ENCODE peak calls at places on chromosomes 16 and 17, in seven cellular contexts. One of them, this sample, is unnamed.

GRCh38 chr17:4986403-4986802 is 1.1 kb downstream of the CAMTA2 start:
- DNase-seq in GM23338: peak
- DNase-seq in CD8-positive, alpha-beta T cell: no peak
- DNase-seq in endodermal cell: no peak
- DNase-seq in SK-N-SH: no peak
- DNase-seq in AG04450: no peak
- DNase-seq in Peyer's patch: no peak
- DNase-seq in this sample: no peak

GRCh38 chr17:3911271-3912053 is 4.8 kb downstream of the P2RX1 start:
- DNase-seq in AG04450: no peak
- DNase-seq in GM23338: peak
- DNase-seq in endodermal cell: peak
- DNase-seq in Peyer's patch: peak
- DNase-seq in CD8-positive, alpha-beta T cell: peak
- DNase-seq in SK-N-SH: no peak
- DNase-seq in this sample: no peak

GRCh38 chr16:5465714-5466113 is 368.1 kb upstream of the EEF2KMT start:
- DNase-seq in SK-N-SH: no peak
- DNase-seq in GM23338: no peak
- DNase-seq in AG04450: no peak
- DNase-seq in Peyer's patch: no peak
- DNase-seq in CD8-positive, alpha-beta T cell: no peak
- DNase-seq in endodermal cell: no peak
- DNase-seq in this sample: no peak

GRCh38 chr16:27445502-27446175 is 43.7 kb downstream of the IL21R start:
- DNase-seq in endodermal cell: peak
- DNase-seq in CD8-positive, alpha-beta T cell: no peak
- DNase-seq in Peyer's patch: no peak
- DNase-seq in GM23338: no peak
- DNase-seq in SK-N-SH: no peak
- DNase-seq in AG04450: no peak
- DNase-seq in this sample: no peak

GRCh38 chr17:39867891-39868553 is at the start of gene ZPBP2:
- DNase-seq in SK-N-SH: no peak
- DNase-seq in AG04450: no peak
- DNase-seq in endodermal cell: peak
- DNase-seq in Peyer's patch: peak
- DNase-seq in CD8-positive, alpha-beta T cell: peak
- DNase-seq in GM23338: peak
- DNase-seq in this sample: no peak

GRCh38 chr16:2749936-2750335 is 2.5 kb upstream of the SRRM2 start:
- DNase-seq in CD8-positive, alpha-beta T cell: no peak
- DNase-seq in AG04450: no peak
- DNase-seq in SK-N-SH: no peak
- DNase-seq in Peyer's patch: no peak
- DNase-seq in GM23338: no peak
- DNase-seq in endodermal cell: no peak
- DNase-seq in this sample: no peak

GRCh38 chr17:80296221-80296620 is 35.6 kb downstream of the RNF213 start:
- DNase-seq in CD8-positive, alpha-beta T cell: no peak
- DNase-seq in endodermal cell: no peak
- DNase-seq in SK-N-SH: no peak
- DNase-seq in Peyer's patch: no peak
- DNase-seq in AG04450: no peak
- DNase-seq in GM23338: no peak
- DNase-seq in this sample: no peak

GRCh38 chr16:57795431-57795878 is 6.8 kb downstream of the KIFC3 start:
- DNase-seq in endodermal cell: peak
- DNase-seq in SK-N-SH: peak
- DNase-seq in Peyer's patch: peak
- DNase-seq in CD8-positive, alpha-beta T cell: peak
- DNase-seq in AG04450: no peak
- DNase-seq in GM23338: peak
- DNase-seq in this sample: no peak

GRCh38 chr17:78306913-78307312 is 53.0 kb downstream of the SOCS3 start:
- DNase-seq in Peyer's patch: no peak
- DNase-seq in endodermal cell: no peak
- DNase-seq in GM23338: no peak
- DNase-seq in SK-N-SH: no peak
- DNase-seq in CD8-positive, alpha-beta T cell: no peak
- DNase-seq in AG04450: no peak
- DNase-seq in this sample: no peak

GRCh38 chr17:80877095-80877828 is 114.4 kb upstream of the CHMP6 start:
- DNase-seq in Peyer's patch: peak
- DNase-seq in GM23338: no peak
- DNase-seq in endodermal cell: peak
- DNase-seq in AG04450: no peak
- DNase-seq in SK-N-SH: no peak
- DNase-seq in CD8-positive, alpha-beta T cell: no peak
- DNase-seq in this sample: no peak

GRCh38 chr17:18323007-18323406 is 7.9 kb downstream of the SMCR8 start:
- DNase-seq in endodermal cell: peak
- DNase-seq in AG04450: no peak
- DNase-seq in CD8-positive, alpha-beta T cell: no peak
- DNase-seq in SK-N-SH: no peak
- DNase-seq in Peyer's patch: no peak
- DNase-seq in GM23338: no peak
- DNase-seq in this sample: no peak

GRCh38 chr16:63324306-63324705 is 1288.1 kb upstream of the CDH8 start:
- DNase-seq in GM23338: no peak
- DNase-seq in Peyer's patch: no peak
- DNase-seq in endodermal cell: no peak
- DNase-seq in SK-N-SH: no peak
- DNase-seq in AG04450: no peak
- DNase-seq in CD8-positive, alpha-beta T cell: no peak
- DNase-seq in this sample: no peak

GRCh38 chr16:66328282-66328681 is 38.2 kb upstream of the CDH5 start:
- DNase-seq in AG04450: no peak
- DNase-seq in SK-N-SH: no peak
- DNase-seq in endodermal cell: no peak
- DNase-seq in GM23338: no peak
- DNase-seq in Peyer's patch: no peak
- DNase-seq in CD8-positive, alpha-beta T cell: no peak
- DNase-seq in this sample: no peak

GRCh38 chr16:49756971-49757743 is 98.8 kb downstream of the ZNF423 start:
- DNase-seq in SK-N-SH: no peak
- DNase-seq in Peyer's patch: no peak
- DNase-seq in GM23338: no peak
- DNase-seq in endodermal cell: no peak
- DNase-seq in CD8-positive, alpha-beta T cell: no peak
- DNase-seq in AG04450: no peak
- DNase-seq in this sample: no peak

GRCh38 chr17:50972579-50972978 is 106.4 kb upstream of the TOB1 start:
- DNase-seq in Peyer's patch: no peak
- DNase-seq in SK-N-SH: peak
- DNase-seq in GM23338: no peak
- DNase-seq in endodermal cell: no peak
- DNase-seq in AG04450: no peak
- DNase-seq in CD8-positive, alpha-beta T cell: no peak
- DNase-seq in this sample: no peak

GRCh38 chr17:37664214-37664613 is 21.0 kb upstream of the DDX52 start:
- DNase-seq in SK-N-SH: no peak
- DNase-seq in GM23338: no peak
- DNase-seq in Peyer's patch: no peak
- DNase-seq in endodermal cell: no peak
- DNase-seq in CD8-positive, alpha-beta T cell: no peak
- DNase-seq in AG04450: no peak
- DNase-seq in this sample: no peak

GRCh38 chr17:37659887-37660286 is 16.6 kb upstream of the DDX52 start:
- DNase-seq in AG04450: no peak
- DNase-seq in CD8-positive, alpha-beta T cell: no peak
- DNase-seq in SK-N-SH: no peak
- DNase-seq in GM23338: peak
- DNase-seq in Peyer's patch: no peak
- DNase-seq in endodermal cell: no peak
- DNase-seq in this sample: no peak

GRCh38 chr17:37662358-37662757 is 19.1 kb upstream of the DDX52 start:
- DNase-seq in AG04450: no peak
- DNase-seq in endodermal cell: peak
- DNase-seq in Peyer's patch: no peak
- DNase-seq in SK-N-SH: no peak
- DNase-seq in CD8-positive, alpha-beta T cell: no peak
- DNase-seq in GM23338: peak
- DNase-seq in this sample: no peak

GRCh38 chr17:37657202-37657601 is 14.0 kb upstream of the DDX52 start:
- DNase-seq in AG04450: no peak
- DNase-seq in Peyer's patch: no peak
- DNase-seq in CD8-positive, alpha-beta T cell: no peak
- DNase-seq in SK-N-SH: no peak
- DNase-seq in endodermal cell: no peak
- DNase-seq in GM23338: no peak
- DNase-seq in this sample: no peak

DNA sequence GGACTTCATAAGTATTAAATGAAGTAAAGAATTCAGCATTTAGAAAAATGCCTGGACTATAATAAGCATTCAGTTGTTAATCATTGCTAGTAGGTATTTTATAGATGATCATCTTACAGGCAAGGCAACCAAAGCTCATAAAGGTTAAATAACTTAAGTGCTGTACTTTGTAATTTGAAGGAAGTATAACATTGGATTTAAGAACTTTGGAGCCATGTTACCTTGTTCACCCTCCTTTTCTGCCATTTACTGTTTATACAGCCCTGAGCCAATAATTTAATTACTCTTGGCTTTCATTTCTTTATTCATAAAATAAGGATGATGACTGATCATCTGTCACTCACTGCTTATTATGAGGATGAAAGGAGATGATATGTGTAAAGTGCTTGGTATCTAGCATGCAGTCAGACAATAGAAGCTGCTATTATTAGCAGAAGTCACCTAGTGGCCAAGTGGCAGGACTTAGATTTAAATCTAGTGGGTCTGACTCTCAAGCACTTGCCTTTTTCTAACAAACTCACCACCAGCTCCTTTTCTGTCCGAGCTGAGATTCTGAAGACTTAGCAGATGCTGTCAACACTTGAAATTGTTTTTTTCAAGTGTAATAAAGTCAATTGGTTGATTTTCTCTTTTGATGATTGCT is 18.2 kb upstream of the DDX52 start:
- DNase-seq in GM23338: peak
- DNase-seq in CD8-positive, alpha-beta T cell: no peak
- DNase-seq in Peyer's patch: no peak
- DNase-seq in AG04450: no peak
- DNase-seq in endodermal cell: no peak
- DNase-seq in SK-N-SH: no peak
- DNase-seq in this sample: no peak
- TF ChIP-seq CTCF in GM23338: no peak
- TF ChIP-seq CTCF in CD8-positive, alpha-beta T cell: no peak
- TF ChIP-seq CTCF in Peyer's patch: peak
- TF ChIP-seq CTCF in AG04450: no peak
- TF ChIP-seq CTCF in endodermal cell: peak
- TF ChIP-seq CTCF in SK-N-SH: no peak
- TF ChIP-seq CTCF in this sample: peak

GRCh38 chr17:48002920-48003685 is 32.2 kb downstream of the CDK5RAP3 start:
- DNase-seq in CD8-positive, alpha-beta T cell: no peak
- DNase-seq in SK-N-SH: peak
- DNase-seq in Peyer's patch: no peak
- DNase-seq in GM23338: peak
- DNase-seq in AG04450: no peak
- DNase-seq in endodermal cell: peak
- DNase-seq in this sample: no peak
- TF ChIP-seq CTCF in CD8-positive, alpha-beta T cell: no peak
- TF ChIP-seq CTCF in SK-N-SH: peak
- TF ChIP-seq CTCF in Peyer's patch: no peak
- TF ChIP-seq CTCF in GM23338: no peak
- TF ChIP-seq CTCF in AG04450: no peak
- TF ChIP-seq CTCF in endodermal cell: peak
- TF ChIP-seq CTCF in this sample: peak

GRCh38 chr17:63764701-63765100 is 8.7 kb downstream of the CCDC47 start:
- DNase-seq in SK-N-SH: no peak
- DNase-seq in CD8-positive, alpha-beta T cell: no peak
- DNase-seq in GM23338: no peak
- DNase-seq in Peyer's patch: no peak
- DNase-seq in AG04450: no peak
- DNase-seq in endodermal cell: no peak
- DNase-seq in this sample: no peak

GRCh38 chr17:63758428-63758827 is 15.0 kb downstream of the CCDC47 start:
- DNase-seq in endodermal cell: no peak
- DNase-seq in Peyer's patch: no peak
- DNase-seq in GM23338: no peak
- DNase-seq in SK-N-SH: no peak
- DNase-seq in CD8-positive, alpha-beta T cell: no peak
- DNase-seq in AG04450: no peak
- DNase-seq in this sample: no peak

GRCh38 chr17:63762106-63763078 is 11.0 kb downstream of the CCDC47 start:
- DNase-seq in GM23338: no peak
- DNase-seq in CD8-positive, alpha-beta T cell: no peak
- DNase-seq in Peyer's patch: no peak
- DNase-seq in SK-N-SH: no peak
- DNase-seq in endodermal cell: no peak
- DNase-seq in AG04450: no peak
- DNase-seq in this sample: no peak

DNA sequence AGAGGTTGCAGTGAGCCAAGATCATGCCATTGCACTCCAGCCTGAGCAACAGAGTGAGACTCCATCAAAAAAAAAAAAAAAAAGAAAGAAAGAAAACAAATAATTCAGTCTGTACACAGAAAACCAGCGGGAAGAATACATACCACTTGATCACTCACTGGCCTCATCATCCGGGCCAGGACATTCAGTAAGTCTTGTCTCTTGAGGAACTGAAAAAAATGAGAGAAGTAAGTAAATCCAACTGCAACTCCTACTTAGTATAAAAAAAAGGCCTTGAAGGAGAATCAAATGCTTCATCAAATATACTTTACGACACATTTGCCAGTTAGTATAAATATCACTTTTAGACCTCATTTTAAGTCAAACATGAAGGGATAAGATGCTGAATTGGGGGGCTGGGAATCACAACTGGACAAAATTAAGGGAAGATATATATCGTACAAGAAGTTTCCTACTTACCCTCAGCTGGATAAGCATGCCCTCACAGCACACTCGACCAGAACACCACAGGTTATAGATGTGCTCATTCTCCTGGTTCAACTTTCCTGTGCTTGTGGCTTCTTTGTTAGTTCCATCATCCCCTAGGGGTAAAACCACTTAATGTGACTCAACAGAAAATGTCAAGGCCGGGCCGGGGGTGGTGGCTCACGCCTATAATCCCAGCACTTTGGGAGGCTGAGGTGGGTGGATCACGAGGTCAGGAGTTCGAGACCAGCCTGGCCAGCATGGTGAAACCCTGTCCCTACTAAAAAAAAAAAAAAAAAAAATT is 12.4 kb downstream of the CCDC47 start:
- DNase-seq in GM23338: no peak
- DNase-seq in AG04450: no peak
- DNase-seq in CD8-positive, alpha-beta T cell: no peak
- DNase-seq in SK-N-SH: no peak
- DNase-seq in endodermal cell: no peak
- DNase-seq in Peyer's patch: no peak
- DNase-seq in this sample: no peak
- TF ChIP-seq CTCF in GM23338: no peak
- TF ChIP-seq CTCF in AG04450: no peak
- TF ChIP-seq CTCF in CD8-positive, alpha-beta T cell: no peak
- TF ChIP-seq CTCF in SK-N-SH: no peak
- TF ChIP-seq CTCF in endodermal cell: no peak
- TF ChIP-seq CTCF in Peyer's patch: no peak
- TF ChIP-seq CTCF in this sample: no peak

DNA sequence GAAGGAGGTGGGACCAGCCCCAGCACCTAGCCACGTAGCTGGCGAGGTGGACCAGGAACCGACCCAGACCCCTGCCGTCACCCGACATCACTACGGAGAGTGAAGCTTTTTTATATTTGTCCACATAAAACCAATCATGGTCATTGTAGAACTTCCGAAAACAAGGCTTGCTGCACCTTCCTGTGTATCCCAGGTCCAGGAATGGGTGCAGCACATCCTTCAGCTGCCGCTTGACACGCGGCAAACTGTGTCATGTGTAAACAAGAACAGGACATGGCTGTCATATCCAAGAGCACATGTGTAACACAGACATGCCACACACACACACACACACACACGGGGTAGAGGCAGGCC is 1.4 kb downstream of the HBQ1 start:
- DNase-seq in GM23338: no peak
- DNase-seq in CD8-positive, alpha-beta T cell: no peak
- DNase-seq in endodermal cell: no peak
- DNase-seq in SK-N-SH: peak
- DNase-seq in Peyer's patch: no peak
- DNase-seq in AG04450: no peak
- DNase-seq in this sample: no peak
- TF ChIP-seq CTCF in GM23338: no peak
- TF ChIP-seq CTCF in CD8-positive, alpha-beta T cell: no peak
- TF ChIP-seq CTCF in endodermal cell: no peak
- TF ChIP-seq CTCF in SK-N-SH: no peak
- TF ChIP-seq CTCF in Peyer's patch: no peak
- TF ChIP-seq CTCF in AG04450: no peak
- TF ChIP-seq CTCF in this sample: peak

This sample was measured in type B pancreatic cell.